ENCODE peak calls at places on chromosomes 7 and 10, in nine cellular contexts. One of them, this sample, is unnamed.

GRCh38 chr7:36723951-36724664 is at the start of gene AOAH:
- DNase-seq in WERI-Rb-1: no peak
- DNase-seq in neural progenitor cell: no peak
- DNase-seq in OCI-LY7: no peak
- DNase-seq in astrocyte: no peak
- DNase-seq in A549: no peak
- DNase-seq in ascending aorta: peak
- DNase-seq in CD8-positive, alpha-beta memory T cell: peak
- DNase-seq in DND-41: peak
- DNase-seq in this sample: no peak

GRCh38 chr10:69278446-69278963 is at the start of gene HK1:
- DNase-seq in A549: no peak
- DNase-seq in DND-41: no peak
- DNase-seq in CD8-positive, alpha-beta memory T cell: no peak
- DNase-seq in OCI-LY7: no peak
- DNase-seq in ascending aorta: no peak
- DNase-seq in WERI-Rb-1: no peak
- DNase-seq in astrocyte: peak
- DNase-seq in neural progenitor cell: peak
- DNase-seq in this sample: no peak

GRCh38 chr7:101817031-101817929 is at the start of gene CUX1:
- DNase-seq in CD8-positive, alpha-beta memory T cell: peak
- DNase-seq in DND-41: peak
- DNase-seq in OCI-LY7: peak
- DNase-seq in ascending aorta: peak
- DNase-seq in neural progenitor cell: peak
- DNase-seq in WERI-Rb-1: no peak
- DNase-seq in A549: peak
- DNase-seq in astrocyte: no peak
- DNase-seq in this sample: peak

GRCh38 chr10:43294241-43294658 is 27.4 kb upstream of the RASGEF1A start:
- DNase-seq in astrocyte: no peak
- DNase-seq in neural progenitor cell: no peak
- DNase-seq in OCI-LY7: no peak
- DNase-seq in WERI-Rb-1: no peak
- DNase-seq in DND-41: no peak
- DNase-seq in A549: no peak
- DNase-seq in CD8-positive, alpha-beta memory T cell: peak
- DNase-seq in ascending aorta: no peak
- DNase-seq in this sample: no peak

GRCh38 chr10:17348111-17349008 is 106.0 kb downstream of the ST8SIA6 start:
- DNase-seq in WERI-Rb-1: peak
- DNase-seq in OCI-LY7: no peak
- DNase-seq in CD8-positive, alpha-beta memory T cell: no peak
- DNase-seq in ascending aorta: peak
- DNase-seq in DND-41: no peak
- DNase-seq in astrocyte: peak
- DNase-seq in neural progenitor cell: peak
- DNase-seq in A549: peak
- DNase-seq in this sample: no peak

GRCh38 chr10:70494966-70495365 is 16.4 kb downstream of the PALD1 start:
- DNase-seq in neural progenitor cell: no peak
- DNase-seq in A549: no peak
- DNase-seq in WERI-Rb-1: no peak
- DNase-seq in ascending aorta: no peak
- DNase-seq in astrocyte: no peak
- DNase-seq in CD8-positive, alpha-beta memory T cell: no peak
- DNase-seq in DND-41: no peak
- DNase-seq in OCI-LY7: no peak
- DNase-seq in this sample: no peak

GRCh38 chr10:78405231-78405630 is 371.6 kb downstream of the RPS24 start:
- DNase-seq in astrocyte: peak
- DNase-seq in OCI-LY7: no peak
- DNase-seq in A549: no peak
- DNase-seq in WERI-Rb-1: peak
- DNase-seq in CD8-positive, alpha-beta memory T cell: no peak
- DNase-seq in neural progenitor cell: no peak
- DNase-seq in ascending aorta: peak
- DNase-seq in DND-41: no peak
- DNase-seq in this sample: no peak

GRCh38 chr10:132411561-132412253 is 14.7 kb downstream of the PWWP2B start:
- DNase-seq in WERI-Rb-1: peak
- DNase-seq in neural progenitor cell: no peak
- DNase-seq in astrocyte: no peak
- DNase-seq in OCI-LY7: no peak
- DNase-seq in A549: no peak
- DNase-seq in ascending aorta: no peak
- DNase-seq in CD8-positive, alpha-beta memory T cell: no peak
- DNase-seq in DND-41: no peak
- DNase-seq in this sample: no peak

GRCh38 chr7:106823631-106824030 is 41.5 kb upstream of the PIK3CG start:
- DNase-seq in ascending aorta: no peak
- DNase-seq in DND-41: no peak
- DNase-seq in astrocyte: peak
- DNase-seq in A549: peak
- DNase-seq in OCI-LY7: no peak
- DNase-seq in neural progenitor cell: no peak
- DNase-seq in WERI-Rb-1: no peak
- DNase-seq in CD8-positive, alpha-beta memory T cell: no peak
- DNase-seq in this sample: no peak

GRCh38 chr10:102775973-102776669 is 32.4 kb downstream of the WBP1L start:
- DNase-seq in astrocyte: peak
- DNase-seq in DND-41: peak
- DNase-seq in OCI-LY7: no peak
- DNase-seq in neural progenitor cell: peak
- DNase-seq in WERI-Rb-1: peak
- DNase-seq in ascending aorta: peak
- DNase-seq in CD8-positive, alpha-beta memory T cell: no peak
- DNase-seq in A549: no peak
- DNase-seq in this sample: no peak

GRCh38 chr7:106285801-106286492 is 1.2 kb upstream of the NAMPT start:
- DNase-seq in WERI-Rb-1: no peak
- DNase-seq in DND-41: no peak
- DNase-seq in OCI-LY7: peak
- DNase-seq in A549: no peak
- DNase-seq in CD8-positive, alpha-beta memory T cell: no peak
- DNase-seq in ascending aorta: no peak
- DNase-seq in astrocyte: peak
- DNase-seq in neural progenitor cell: no peak
- DNase-seq in this sample: no peak

GRCh38 chr7:42385912-42386311 is 148.9 kb upstream of the GLI3 start:
- DNase-seq in CD8-positive, alpha-beta memory T cell: no peak
- DNase-seq in neural progenitor cell: no peak
- DNase-seq in DND-41: no peak
- DNase-seq in OCI-LY7: no peak
- DNase-seq in A549: no peak
- DNase-seq in WERI-Rb-1: no peak
- DNase-seq in astrocyte: no peak
- DNase-seq in ascending aorta: no peak
- DNase-seq in this sample: no peak

GRCh38 chr7:140003913-140004382 is 58.8 kb downstream of the PARP12 start:
- DNase-seq in neural progenitor cell: peak
- DNase-seq in CD8-positive, alpha-beta memory T cell: no peak
- DNase-seq in DND-41: peak
- DNase-seq in A549: peak
- DNase-seq in OCI-LY7: peak
- DNase-seq in astrocyte: peak
- DNase-seq in WERI-Rb-1: peak
- DNase-seq in ascending aorta: no peak
- DNase-seq in this sample: peak

GRCh38 chr7:6218324-6218723 is 54.1 kb downstream of the CYTH3 start:
- DNase-seq in DND-41: no peak
- DNase-seq in OCI-LY7: no peak
- DNase-seq in A549: no peak
- DNase-seq in WERI-Rb-1: no peak
- DNase-seq in neural progenitor cell: no peak
- DNase-seq in astrocyte: no peak
- DNase-seq in CD8-positive, alpha-beta memory T cell: no peak
- DNase-seq in ascending aorta: no peak
- DNase-seq in this sample: no peak

GRCh38 chr10:598415-599170 is 90.9 kb downstream of the DIP2C start:
- DNase-seq in OCI-LY7: no peak
- DNase-seq in astrocyte: peak
- DNase-seq in ascending aorta: peak
- DNase-seq in A549: no peak
- DNase-seq in CD8-positive, alpha-beta memory T cell: no peak
- DNase-seq in WERI-Rb-1: no peak
- DNase-seq in neural progenitor cell: peak
- DNase-seq in DND-41: no peak
- DNase-seq in this sample: no peak

GRCh38 chr7:44980393-44981034 is 1.7 kb upstream of the MYO1G start:
- DNase-seq in astrocyte: peak
- DNase-seq in ascending aorta: no peak
- DNase-seq in A549: no peak
- DNase-seq in neural progenitor cell: no peak
- DNase-seq in WERI-Rb-1: no peak
- DNase-seq in CD8-positive, alpha-beta memory T cell: peak
- DNase-seq in DND-41: peak
- DNase-seq in OCI-LY7: peak
- DNase-seq in this sample: peak

GRCh38 chr7:85773116-85773783 is 586.4 kb upstream of the SEMA3D start:
- DNase-seq in WERI-Rb-1: no peak
- DNase-seq in astrocyte: peak
- DNase-seq in OCI-LY7: no peak
- DNase-seq in DND-41: no peak
- DNase-seq in ascending aorta: no peak
- DNase-seq in A549: no peak
- DNase-seq in CD8-positive, alpha-beta memory T cell: no peak
- DNase-seq in neural progenitor cell: no peak
- DNase-seq in this sample: no peak

GRCh38 chr10:71835671-71836593 is 15.1 kb downstream of the PSAP start:
- DNase-seq in CD8-positive, alpha-beta memory T cell: no peak
- DNase-seq in OCI-LY7: peak
- DNase-seq in neural progenitor cell: peak
- DNase-seq in A549: no peak
- DNase-seq in DND-41: peak
- DNase-seq in ascending aorta: peak
- DNase-seq in astrocyte: peak
- DNase-seq in WERI-Rb-1: peak
- DNase-seq in this sample: peak

GRCh38 chr10:32953277-32953927 is 4.6 kb downstream of the ITGB1 start:
- DNase-seq in DND-41: no peak
- DNase-seq in A549: peak
- DNase-seq in WERI-Rb-1: no peak
- DNase-seq in neural progenitor cell: no peak
- DNase-seq in CD8-positive, alpha-beta memory T cell: no peak
- DNase-seq in OCI-LY7: no peak
- DNase-seq in ascending aorta: no peak
- DNase-seq in astrocyte: no peak
- DNase-seq in this sample: peak
- H3K4me3 ChIP-seq in DND-41: no peak
- H3K4me3 ChIP-seq in A549: peak
- H3K4me3 ChIP-seq in WERI-Rb-1: no peak
- H3K4me3 ChIP-seq in neural progenitor cell: no peak
- H3K4me3 ChIP-seq in CD8-positive, alpha-beta memory T cell: no peak
- H3K4me3 ChIP-seq in OCI-LY7: peak
- H3K4me3 ChIP-seq in ascending aorta: peak
- H3K4me3 ChIP-seq in astrocyte: peak
- H3K4me3 ChIP-seq in this sample: peak

DNA sequence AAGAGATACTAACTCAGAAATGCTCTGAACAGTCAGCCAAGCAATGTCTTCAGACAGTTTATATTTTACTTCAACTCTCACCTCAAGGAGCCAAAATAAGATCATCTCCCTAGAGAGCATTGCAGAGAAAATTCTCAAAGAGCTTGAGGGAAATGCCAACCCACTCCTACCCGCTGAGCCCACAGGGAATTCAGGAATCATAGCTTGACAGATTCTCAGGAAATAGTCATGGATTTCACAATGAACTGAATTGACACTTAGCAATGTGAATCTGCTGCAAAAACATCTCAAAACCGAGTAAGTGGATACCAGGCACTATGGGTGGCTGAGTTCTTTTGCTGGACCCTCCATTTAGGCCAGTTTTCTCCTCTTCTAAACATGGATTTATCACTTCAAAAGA is 9.8 kb upstream of the PLAC9 start:
- DNase-seq in WERI-Rb-1: no peak
- DNase-seq in ascending aorta: no peak
- DNase-seq in neural progenitor cell: no peak
- DNase-seq in OCI-LY7: no peak
- DNase-seq in DND-41: no peak
- DNase-seq in A549: no peak
- DNase-seq in CD8-positive, alpha-beta memory T cell: no peak
- DNase-seq in astrocyte: no peak
- DNase-seq in this sample: no peak
- H3K4me3 ChIP-seq in WERI-Rb-1: no peak
- H3K4me3 ChIP-seq in ascending aorta: no peak
- H3K4me3 ChIP-seq in neural progenitor cell: no peak
- H3K4me3 ChIP-seq in OCI-LY7: no peak
- H3K4me3 ChIP-seq in DND-41: no peak
- H3K4me3 ChIP-seq in A549: no peak
- H3K4me3 ChIP-seq in CD8-positive, alpha-beta memory T cell: no peak
- H3K4me3 ChIP-seq in astrocyte: no peak
- H3K4me3 ChIP-seq in this sample: no peak

GRCh38 chr7:137993395-137993743 is 8.5 kb downstream of the CREB3L2 start:
- DNase-seq in ascending aorta: no peak
- DNase-seq in A549: no peak
- DNase-seq in DND-41: no peak
- DNase-seq in astrocyte: no peak
- DNase-seq in CD8-positive, alpha-beta memory T cell: no peak
- DNase-seq in WERI-Rb-1: no peak
- DNase-seq in OCI-LY7: no peak
- DNase-seq in neural progenitor cell: no peak
- DNase-seq in this sample: no peak

GRCh38 chr7:137990251-137990901 is 11.5 kb downstream of the CREB3L2 start:
- DNase-seq in astrocyte: peak
- DNase-seq in WERI-Rb-1: no peak
- DNase-seq in A549: no peak
- DNase-seq in ascending aorta: no peak
- DNase-seq in neural progenitor cell: no peak
- DNase-seq in OCI-LY7: no peak
- DNase-seq in CD8-positive, alpha-beta memory T cell: no peak
- DNase-seq in DND-41: no peak
- DNase-seq in this sample: no peak

GRCh38 chr7:137992738-137993394 is 9.0 kb downstream of the CREB3L2 start:
- DNase-seq in neural progenitor cell: no peak
- DNase-seq in CD8-positive, alpha-beta memory T cell: no peak
- DNase-seq in ascending aorta: peak
- DNase-seq in A549: peak
- DNase-seq in WERI-Rb-1: no peak
- DNase-seq in DND-41: peak
- DNase-seq in astrocyte: peak
- DNase-seq in OCI-LY7: no peak
- DNase-seq in this sample: no peak

GRCh38 chr7:137994091-137994688 is 7.7 kb downstream of the CREB3L2 start:
- DNase-seq in ascending aorta: no peak
- DNase-seq in WERI-Rb-1: no peak
- DNase-seq in A549: no peak
- DNase-seq in CD8-positive, alpha-beta memory T cell: no peak
- DNase-seq in astrocyte: peak
- DNase-seq in neural progenitor cell: no peak
- DNase-seq in DND-41: no peak
- DNase-seq in OCI-LY7: no peak
- DNase-seq in this sample: no peak

GRCh38 chr7:137992042-137992737 is 9.7 kb downstream of the CREB3L2 start:
- DNase-seq in astrocyte: peak
- DNase-seq in ascending aorta: no peak
- DNase-seq in neural progenitor cell: no peak
- DNase-seq in WERI-Rb-1: no peak
- DNase-seq in A549: peak
- DNase-seq in OCI-LY7: no peak
- DNase-seq in CD8-positive, alpha-beta memory T cell: no peak
- DNase-seq in DND-41: no peak
- DNase-seq in this sample: no peak
- H3K4me3 ChIP-seq in astrocyte: peak
- H3K4me3 ChIP-seq in ascending aorta: peak
- H3K4me3 ChIP-seq in neural progenitor cell: no peak
- H3K4me3 ChIP-seq in WERI-Rb-1: no peak
- H3K4me3 ChIP-seq in A549: no peak
- H3K4me3 ChIP-seq in OCI-LY7: no peak
- H3K4me3 ChIP-seq in CD8-positive, alpha-beta memory T cell: no peak
- H3K4me3 ChIP-seq in DND-41: no peak
- H3K4me3 ChIP-seq in this sample: no peak

GRCh38 chr7:92778972-92779371 is 57.4 kb downstream of the CDK6 start:
- DNase-seq in CD8-positive, alpha-beta memory T cell: no peak
- DNase-seq in WERI-Rb-1: no peak
- DNase-seq in ascending aorta: peak
- DNase-seq in DND-41: no peak
- DNase-seq in astrocyte: peak
- DNase-seq in neural progenitor cell: no peak
- DNase-seq in OCI-LY7: peak
- DNase-seq in A549: peak
- DNase-seq in this sample: no peak
- H3K4me3 ChIP-seq in CD8-positive, alpha-beta memory T cell: no peak
- H3K4me3 ChIP-seq in WERI-Rb-1: no peak
- H3K4me3 ChIP-seq in ascending aorta: no peak
- H3K4me3 ChIP-seq in DND-41: no peak
- H3K4me3 ChIP-seq in astrocyte: no peak
- H3K4me3 ChIP-seq in neural progenitor cell: no peak
- H3K4me3 ChIP-seq in OCI-LY7: peak
- H3K4me3 ChIP-seq in A549: no peak
- H3K4me3 ChIP-seq in this sample: no peak